ENCODE peak calls at places on chromosomes 2 and 18, in nine cellular contexts. N, O, S, V, F, C, W, B and I are unnamed samples.

GRCh38 chr2:122244830-122245229 is 489.4 kb downstream of the TSN start:
- DNase-seq in N (no peak), O (no peak), S (no peak), V (no peak), F (no peak), C (no peak), W (no peak), B (no peak), I (no peak)

GRCh38 chr18:57185434-57185833 is 38.5 kb downstream of the BOD1L2 start:
- DNase-seq in N (no peak), O (no peak), S (no peak), V (no peak), F (no peak), C (no peak), W (no peak), B (no peak), I (no peak)

GRCh38 chr2:66322481-66322880 is 112.4 kb upstream of the MEIS1 start:
- DNase-seq in N (no peak), O (no peak), S (no peak), V (no peak), F (no peak), C (no peak), W (no peak), B (no peak), I (no peak)

GRCh38 chr2:172693037-172693436 is 42.6 kb upstream of the RAPGEF4 start:
- DNase-seq in N (no peak), O (peak; percentile 52), S (peak; percentile 98), V (no peak), F (no peak), C (peak; percentile 72), W (peak; percentile 32), B (peak; percentile 91), I (no peak)

GRCh38 chr2:238099709-238100048 is 461 bp upstream of the ESPNL start:
- DNase-seq in N (peak; percentile 46), O (no peak), S (no peak), V (no peak), F (no peak), C (no peak), W (no peak), B (no peak), I (no peak)

GRCh38 chr2:215332876-215333600 is 21.2 kb downstream of the ATIC start:
- DNase-seq in N (no peak), O (no peak), S (no peak), V (no peak), F (no peak), C (no peak), W (no peak), B (no peak), I (no peak)

GRCh38 chr2:188940171-188940570 is 34.0 kb upstream of the COL3A1 start:
- DNase-seq in N (no peak), O (no peak), S (peak; percentile 84), V (no peak), F (no peak), C (no peak), W (no peak), B (no peak), I (no peak)

GRCh38 chr2:207706936-207707860 is 4.2 kb upstream of the CCNYL1 start:
- DNase-seq in N (no peak), O (no peak), S (no peak), V (no peak), F (no peak), C (no peak), W (no peak), B (no peak), I (no peak)

GRCh38 chr2:162316590-162316989 is 1.9 kb downstream of the IFIH1 start:
- DNase-seq in N (no peak), O (no peak), S (no peak), V (no peak), F (no peak), C (no peak), W (no peak), B (no peak), I (no peak)

GRCh38 chr2:162317910-162318279 is 589 bp downstream of the IFIH1 start:
- DNase-seq in N (peak; percentile 72), O (peak; percentile 41), S (no peak), V (peak; percentile 9), F (peak; percentile 62), C (peak; percentile 15), W (no peak), B (no peak), I (peak; percentile 33)

GRCh38 chr2:162312853-162313252 is 5.6 kb downstream of the IFIH1 start:
- DNase-seq in N (no peak), O (no peak), S (no peak), V (no peak), F (no peak), C (no peak), W (no peak), B (no peak), I (no peak)

GRCh38 chr2:162317058-162317742 is 1.3 kb downstream of the IFIH1 start:
- DNase-seq in N (no peak), O (no peak), S (no peak), V (no peak), F (no peak), C (no peak), W (no peak), B (no peak), I (no peak)

GRCh38 chr2:162318280-162319222 is at the start of gene IFIH1:
- DNase-seq in N (peak; percentile 88), O (peak; percentile 87), S (peak; percentile 90), V (peak; percentile 68), F (peak; percentile 91), C (peak; percentile 78), W (peak; percentile 87), B (peak; percentile 86), I (peak; percentile 72)
- TF ChIP-seq CTCF in N (peak; percentile 36), O (peak; percentile 12), S (peak; percentile 42), V (no peak), F (no peak), C (peak; percentile 43), W (no peak), B (peak; percentile 55), I (no peak)

DNA sequence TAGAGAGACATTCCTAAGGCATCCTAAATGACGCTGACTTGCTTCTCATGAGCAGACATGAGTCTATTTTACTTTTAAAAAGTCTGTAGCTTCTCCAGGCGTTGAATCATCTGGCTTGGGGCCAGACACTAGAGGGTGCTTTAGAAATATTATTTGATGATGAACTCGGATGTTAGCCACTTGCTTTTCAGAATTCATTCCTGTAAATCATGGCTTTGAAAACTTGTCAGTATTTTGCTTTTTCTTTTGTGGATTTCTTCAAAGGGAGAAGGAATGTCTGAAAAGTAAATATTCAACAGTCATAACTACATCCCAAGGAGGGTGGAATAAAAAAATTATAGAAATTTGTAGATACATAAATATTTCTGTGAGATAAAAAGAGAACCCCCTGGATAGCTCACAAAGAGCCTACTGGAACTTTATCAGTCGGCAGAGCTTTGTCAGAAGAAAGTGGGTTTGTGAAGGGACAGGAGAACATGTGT is 370.8 kb downstream of the OSR1 start:
- DNase-seq in N (peak; percentile 68), O (peak; percentile 64), S (peak; percentile 93), V (no peak), F (no peak), C (peak; percentile 69), W (peak; percentile 88), B (peak; percentile 68), I (no peak)
- TF ChIP-seq CTCF in N (no peak), O (no peak), S (peak; percentile 36), V (no peak), F (no peak), C (peak; percentile 53), W (peak; percentile 32), B (peak; percentile 72), I (no peak)

GRCh38 chr2:110115291-110116032 is at the start of gene MALL:
- DNase-seq in N (peak; percentile 75), O (peak; percentile 82), S (no peak), V (peak; percentile 16), F (peak; percentile 91), C (no peak), W (no peak), B (no peak), I (no peak)

GRCh38 chr2:110114801-110115200 is 821 bp downstream of the MALL start:
- DNase-seq in N (no peak), O (peak; percentile 53), S (no peak), V (no peak), F (no peak), C (no peak), W (no peak), B (no peak), I (no peak)

GRCh38 chr2:110116033-110116710 is 550 bp upstream of the MALL start:
- DNase-seq in N (peak; percentile 82), O (peak; percentile 67), S (peak; percentile 74), V (peak; percentile 40), F (no peak), C (no peak), W (no peak), B (no peak), I (no peak)

DNA sequence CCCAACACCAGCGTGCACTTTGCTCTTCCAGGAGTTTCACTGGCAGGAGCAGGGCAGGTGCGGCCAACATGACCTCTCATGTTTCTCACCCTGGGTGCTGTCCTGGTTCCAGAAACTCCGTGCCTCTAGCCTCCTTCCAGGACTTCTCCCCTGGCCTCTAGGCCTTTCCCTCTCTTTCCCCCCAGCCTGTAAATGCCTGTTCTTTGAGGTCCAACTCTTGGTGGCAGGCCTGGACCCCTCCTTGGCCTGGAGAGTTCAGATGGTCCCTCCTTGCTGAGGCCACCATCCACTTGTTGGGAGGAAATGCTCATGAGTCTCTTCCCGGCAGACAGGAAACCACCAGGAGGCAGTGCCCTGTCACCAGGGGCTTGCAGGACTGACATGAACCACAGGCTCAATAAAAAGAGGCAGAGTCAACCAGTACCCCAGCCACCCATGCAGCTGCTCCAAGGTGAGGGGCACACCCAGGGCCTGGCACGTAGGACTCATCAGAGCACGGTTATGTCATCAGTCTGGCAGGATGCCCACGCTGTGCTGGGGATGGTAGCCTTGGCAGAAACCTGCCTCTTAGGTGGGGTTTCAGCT is 1.5 kb downstream of the MALL start:
- DNase-seq in N (peak; percentile 75), O (peak; percentile 77), S (no peak), V (no peak), F (no peak), C (no peak), W (no peak), B (peak; percentile 49), I (no peak)
- TF ChIP-seq CTCF in N (no peak), O (peak; percentile 40), S (peak; percentile 18), V (no peak), F (no peak), C (peak; percentile 33), W (no peak), B (peak; percentile 66), I (no peak)

GRCh38 chr2:64654063-64654811 is 524 bp upstream of the SERTAD2 start:
- DNase-seq in N (peak; percentile 95), O (peak; percentile 74), S (peak; percentile 86), V (peak; percentile 68), F (peak; percentile 95), C (peak; percentile 78), W (peak; percentile 76), B (no peak), I (no peak)

GRCh38 chr2:64655873-64656272 is 2.2 kb upstream of the SERTAD2 start:
- DNase-seq in N (no peak), O (no peak), S (no peak), V (no peak), F (no peak), C (no peak), W (no peak), B (no peak), I (no peak)

GRCh38 chr2:64653174-64654062 is at the start of gene SERTAD2:
- DNase-seq in N (peak; percentile 98), O (peak; percentile 90), S (peak; percentile 89), V (peak; percentile 82), F (peak; percentile 97), C (peak; percentile 93), W (peak; percentile 88), B (no peak), I (peak; percentile 84)

GRCh38 chr2:64656379-64656778 is 2.7 kb upstream of the SERTAD2 start:
- DNase-seq in N (no peak), O (no peak), S (no peak), V (no peak), F (no peak), C (no peak), W (no peak), B (no peak), I (no peak)

GRCh38 chr2:64654993-64655666 is 1.4 kb upstream of the SERTAD2 start:
- DNase-seq in N (no peak), O (peak; percentile 20), S (peak; percentile 38), V (no peak), F (no peak), C (no peak), W (no peak), B (no peak), I (no peak)
- TF ChIP-seq CTCF in N (peak; percentile 23), O (no peak), S (peak; percentile 43), V (peak; percentile 15), F (peak; percentile 17), C (peak; percentile 35), W (no peak), B (peak; percentile 49), I (no peak)